ENCODE peak calls at places on chromosomes 7 and 10, in ten cellular contexts. One of them, this sample, is unnamed. For H3K9me3, the result is how much of the 10 kb centered on the place peaks cover.

GRCh38 chr10:119268871-119269506 is 61.6 kb downstream of the GRK5 start:
- DNase-seq in body of pancreas: no peak
- DNase-seq in left lung: no peak
- DNase-seq in lower lobe of right lung: no peak
- DNase-seq in spleen: peak
- DNase-seq in stomach: no peak
- DNase-seq in mesenchymal stem cell: peak
- DNase-seq in PC-3: no peak
- DNase-seq in fibroblast of lung: no peak
- DNase-seq in heart left ventricle: no peak
- DNase-seq in this sample: no peak

GRCh38 chr7:55587687-55588378 is 15.5 kb upstream of the VOPP1 start:
- DNase-seq in spleen: no peak
- DNase-seq in mesenchymal stem cell: no peak
- DNase-seq in stomach: no peak
- DNase-seq in heart left ventricle: no peak
- DNase-seq in fibroblast of lung: no peak
- DNase-seq in body of pancreas: no peak
- DNase-seq in left lung: peak
- DNase-seq in PC-3: no peak
- DNase-seq in lower lobe of right lung: no peak
- DNase-seq in this sample: no peak

GRCh38 chr10:100101526-100102076 is 19.9 kb upstream of the CPN1 start:
- DNase-seq in spleen: no peak
- DNase-seq in mesenchymal stem cell: peak
- DNase-seq in stomach: no peak
- DNase-seq in heart left ventricle: no peak
- DNase-seq in body of pancreas: no peak
- DNase-seq in fibroblast of lung: peak
- DNase-seq in PC-3: peak
- DNase-seq in left lung: no peak
- DNase-seq in lower lobe of right lung: no peak
- DNase-seq in this sample: no peak

GRCh38 chr7:28695300-28696261 is 262.5 kb downstream of the TRIL start:
- DNase-seq in stomach: no peak
- DNase-seq in mesenchymal stem cell: no peak
- DNase-seq in left lung: no peak
- DNase-seq in lower lobe of right lung: no peak
- DNase-seq in fibroblast of lung: no peak
- DNase-seq in PC-3: no peak
- DNase-seq in heart left ventricle: no peak
- DNase-seq in body of pancreas: no peak
- DNase-seq in spleen: no peak
- DNase-seq in this sample: no peak

GRCh38 chr10:30058570-30059132 is 735 bp downstream of the JCAD start:
- DNase-seq in mesenchymal stem cell: peak
- DNase-seq in PC-3: no peak
- DNase-seq in fibroblast of lung: no peak
- DNase-seq in stomach: no peak
- DNase-seq in body of pancreas: peak
- DNase-seq in left lung: peak
- DNase-seq in heart left ventricle: peak
- DNase-seq in lower lobe of right lung: no peak
- DNase-seq in spleen: peak
- DNase-seq in this sample: no peak

GRCh38 chr10:99365311-99365710 is 36.2 kb downstream of the CNNM1 start:
- DNase-seq in left lung: no peak
- DNase-seq in spleen: no peak
- DNase-seq in body of pancreas: no peak
- DNase-seq in heart left ventricle: no peak
- DNase-seq in fibroblast of lung: no peak
- DNase-seq in lower lobe of right lung: no peak
- DNase-seq in PC-3: no peak
- DNase-seq in mesenchymal stem cell: no peak
- DNase-seq in stomach: no peak
- DNase-seq in this sample: no peak

GRCh38 chr7:93817561-93817960 is 73.0 kb downstream of the TFPI2 start:
- DNase-seq in heart left ventricle: no peak
- DNase-seq in lower lobe of right lung: no peak
- DNase-seq in spleen: no peak
- DNase-seq in stomach: no peak
- DNase-seq in PC-3: no peak
- DNase-seq in mesenchymal stem cell: no peak
- DNase-seq in body of pancreas: no peak
- DNase-seq in left lung: no peak
- DNase-seq in fibroblast of lung: peak
- DNase-seq in this sample: no peak

GRCh38 chr10:98309366-98310355 is 41.7 kb upstream of the LOXL4 start:
- DNase-seq in left lung: peak
- DNase-seq in body of pancreas: peak
- DNase-seq in mesenchymal stem cell: peak
- DNase-seq in lower lobe of right lung: peak
- DNase-seq in heart left ventricle: peak
- DNase-seq in stomach: peak
- DNase-seq in spleen: no peak
- DNase-seq in PC-3: peak
- DNase-seq in fibroblast of lung: peak
- DNase-seq in this sample: no peak

GRCh38 chr7:134068670-134069069 is 58.5 kb upstream of the LRGUK start:
- DNase-seq in mesenchymal stem cell: no peak
- DNase-seq in spleen: no peak
- DNase-seq in fibroblast of lung: no peak
- DNase-seq in heart left ventricle: no peak
- DNase-seq in stomach: no peak
- DNase-seq in body of pancreas: no peak
- DNase-seq in PC-3: no peak
- DNase-seq in lower lobe of right lung: no peak
- DNase-seq in left lung: no peak
- DNase-seq in this sample: no peak

GRCh38 chr7:134069187-134069586 is 58.0 kb upstream of the LRGUK start:
- DNase-seq in PC-3: no peak
- DNase-seq in left lung: no peak
- DNase-seq in spleen: no peak
- DNase-seq in body of pancreas: no peak
- DNase-seq in mesenchymal stem cell: no peak
- DNase-seq in lower lobe of right lung: no peak
- DNase-seq in stomach: no peak
- DNase-seq in fibroblast of lung: no peak
- DNase-seq in heart left ventricle: no peak
- DNase-seq in this sample: no peak

GRCh38 chr7:134071355-134072331 is 55.5 kb upstream of the LRGUK start:
- DNase-seq in PC-3: no peak
- DNase-seq in left lung: no peak
- DNase-seq in body of pancreas: no peak
- DNase-seq in stomach: no peak
- DNase-seq in lower lobe of right lung: no peak
- DNase-seq in heart left ventricle: no peak
- DNase-seq in mesenchymal stem cell: no peak
- DNase-seq in fibroblast of lung: no peak
- DNase-seq in spleen: no peak
- DNase-seq in this sample: no peak

GRCh38 chr7:134067164-134067563 is 60.0 kb upstream of the LRGUK start:
- DNase-seq in left lung: no peak
- DNase-seq in body of pancreas: no peak
- DNase-seq in heart left ventricle: no peak
- DNase-seq in PC-3: no peak
- DNase-seq in spleen: no peak
- DNase-seq in mesenchymal stem cell: no peak
- DNase-seq in fibroblast of lung: no peak
- DNase-seq in stomach: no peak
- DNase-seq in lower lobe of right lung: no peak
- DNase-seq in this sample: no peak

DNA sequence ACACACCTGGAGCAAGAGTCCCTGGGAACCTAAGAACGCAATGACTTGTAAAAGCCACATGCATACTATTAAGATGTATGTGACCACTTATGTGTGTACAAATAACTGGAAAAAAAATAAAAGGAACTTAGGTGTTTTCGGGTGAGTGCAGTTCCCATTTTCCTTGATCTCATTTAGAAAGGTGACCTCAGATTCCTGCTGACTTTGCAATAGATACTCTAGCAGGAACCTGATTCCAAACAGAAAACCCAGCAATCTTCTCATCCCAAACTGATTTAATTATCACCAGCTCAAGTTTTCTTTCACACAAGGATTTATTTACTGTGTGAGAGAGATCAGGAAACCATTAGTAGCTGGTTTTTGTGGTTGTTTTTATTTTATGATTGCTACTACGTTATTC is 56.5 kb upstream of the LRGUK start:
- DNase-seq in heart left ventricle: no peak
- DNase-seq in PC-3: no peak
- DNase-seq in spleen: no peak
- DNase-seq in mesenchymal stem cell: no peak
- DNase-seq in body of pancreas: no peak
- DNase-seq in lower lobe of right lung: no peak
- DNase-seq in left lung: no peak
- DNase-seq in fibroblast of lung: no peak
- DNase-seq in stomach: no peak
- DNase-seq in this sample: no peak
- H3K4me3 ChIP-seq in heart left ventricle: no peak
- H3K4me3 ChIP-seq in PC-3: no peak
- H3K4me3 ChIP-seq in spleen: no peak
- H3K4me3 ChIP-seq in mesenchymal stem cell: no peak
- H3K4me3 ChIP-seq in body of pancreas: no peak
- H3K4me3 ChIP-seq in lower lobe of right lung: no peak
- H3K4me3 ChIP-seq in left lung: no peak
- H3K4me3 ChIP-seq in fibroblast of lung: no peak
- H3K4me3 ChIP-seq in stomach: no peak
- H3K4me3 ChIP-seq in this sample: no peak

GRCh38 chr7:157855452-157856213 is 518.8 kb downstream of the DNAJB6 start:
- DNase-seq in left lung: peak
- DNase-seq in mesenchymal stem cell: no peak
- DNase-seq in body of pancreas: no peak
- DNase-seq in stomach: no peak
- DNase-seq in fibroblast of lung: no peak
- DNase-seq in heart left ventricle: peak
- DNase-seq in lower lobe of right lung: no peak
- DNase-seq in PC-3: no peak
- DNase-seq in spleen: peak
- DNase-seq in this sample: peak

GRCh38 chr7:157854066-157854891 is 517.5 kb downstream of the DNAJB6 start:
- DNase-seq in lower lobe of right lung: peak
- DNase-seq in left lung: peak
- DNase-seq in fibroblast of lung: no peak
- DNase-seq in stomach: peak
- DNase-seq in PC-3: no peak
- DNase-seq in spleen: peak
- DNase-seq in mesenchymal stem cell: no peak
- DNase-seq in heart left ventricle: peak
- DNase-seq in body of pancreas: no peak
- DNase-seq in this sample: peak

GRCh38 chr7:157853076-157853788 is 516.4 kb downstream of the DNAJB6 start:
- DNase-seq in fibroblast of lung: no peak
- DNase-seq in lower lobe of right lung: no peak
- DNase-seq in mesenchymal stem cell: no peak
- DNase-seq in heart left ventricle: peak
- DNase-seq in body of pancreas: no peak
- DNase-seq in spleen: peak
- DNase-seq in stomach: no peak
- DNase-seq in left lung: peak
- DNase-seq in PC-3: no peak
- DNase-seq in this sample: peak

GRCh38 chr7:157853789-157854065 is 516.9 kb downstream of the DNAJB6 start:
- DNase-seq in body of pancreas: no peak
- DNase-seq in stomach: no peak
- DNase-seq in heart left ventricle: no peak
- DNase-seq in mesenchymal stem cell: no peak
- DNase-seq in fibroblast of lung: no peak
- DNase-seq in lower lobe of right lung: no peak
- DNase-seq in spleen: no peak
- DNase-seq in left lung: no peak
- DNase-seq in PC-3: no peak
- DNase-seq in this sample: no peak

GRCh38 chr7:157855016-157855415 is 518.2 kb downstream of the DNAJB6 start:
- DNase-seq in left lung: peak
- DNase-seq in fibroblast of lung: no peak
- DNase-seq in lower lobe of right lung: no peak
- DNase-seq in mesenchymal stem cell: no peak
- DNase-seq in spleen: peak
- DNase-seq in stomach: no peak
- DNase-seq in heart left ventricle: peak
- DNase-seq in body of pancreas: no peak
- DNase-seq in PC-3: no peak
- DNase-seq in this sample: no peak
- H3K9me3 ChIP-seq in left lung: under half
- H3K9me3 ChIP-seq in fibroblast of lung: under half
- H3K9me3 ChIP-seq in lower lobe of right lung: under half
- H3K9me3 ChIP-seq in mesenchymal stem cell: under half
- H3K9me3 ChIP-seq in spleen: under half
- H3K9me3 ChIP-seq in stomach: under half
- H3K9me3 ChIP-seq in heart left ventricle: under half
- H3K9me3 ChIP-seq in body of pancreas: under half
- H3K9me3 ChIP-seq in PC-3: under half
- H3K9me3 ChIP-seq in this sample: under half

DNA sequence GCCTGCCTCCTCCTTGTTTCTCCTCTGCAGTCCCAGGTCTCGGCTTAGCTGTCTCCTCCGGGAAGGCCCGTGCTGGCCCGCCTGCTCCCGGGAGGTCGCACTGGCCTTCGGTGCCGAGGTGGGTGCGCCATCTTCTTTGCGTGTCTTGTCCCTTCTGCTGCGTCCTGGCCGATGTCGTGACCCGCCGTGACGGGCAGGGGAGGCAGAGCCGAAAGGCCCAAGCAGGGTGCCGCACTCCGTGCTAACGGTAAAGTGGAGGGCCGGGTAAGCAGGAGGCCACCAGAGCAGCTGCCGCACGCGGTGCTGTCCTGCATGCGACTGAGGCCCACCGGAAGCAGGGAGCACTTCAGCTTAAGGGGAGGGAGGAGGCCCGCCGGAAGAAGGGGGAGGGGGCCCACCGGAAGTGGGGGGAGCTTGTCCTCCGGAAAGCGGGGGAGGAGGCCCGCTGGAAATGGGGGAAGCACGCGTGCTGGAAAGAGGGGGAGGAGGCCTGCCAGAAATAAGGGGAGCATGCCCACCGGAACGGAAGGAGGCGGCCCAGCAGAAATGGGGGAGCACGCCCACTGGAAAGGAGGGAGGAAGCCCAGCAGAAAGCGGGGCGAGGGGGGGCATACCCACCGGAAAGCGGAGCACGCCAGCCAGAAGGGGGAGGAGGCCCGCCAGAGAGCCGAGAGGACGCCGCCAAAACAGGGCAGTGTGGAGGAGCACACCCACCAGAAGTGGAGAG is 71.4 kb downstream of the PROSER2 start:
- DNase-seq in body of pancreas: no peak
- DNase-seq in spleen: peak
- DNase-seq in lower lobe of right lung: no peak
- DNase-seq in left lung: peak
- DNase-seq in heart left ventricle: peak
- DNase-seq in fibroblast of lung: no peak
- DNase-seq in PC-3: no peak
- DNase-seq in stomach: no peak
- DNase-seq in mesenchymal stem cell: no peak
- DNase-seq in this sample: peak
- H3K4me3 ChIP-seq in body of pancreas: no peak
- H3K4me3 ChIP-seq in spleen: no peak
- H3K4me3 ChIP-seq in lower lobe of right lung: no peak
- H3K4me3 ChIP-seq in left lung: no peak
- H3K4me3 ChIP-seq in heart left ventricle: no peak
- H3K4me3 ChIP-seq in fibroblast of lung: no peak
- H3K4me3 ChIP-seq in PC-3: no peak
- H3K4me3 ChIP-seq in stomach: no peak
- H3K4me3 ChIP-seq in mesenchymal stem cell: no peak
- H3K4me3 ChIP-seq in this sample: no peak

GRCh38 chr7:157596471-157596870 is 259.7 kb downstream of the DNAJB6 start:
- DNase-seq in heart left ventricle: peak
- DNase-seq in stomach: no peak
- DNase-seq in fibroblast of lung: no peak
- DNase-seq in lower lobe of right lung: no peak
- DNase-seq in body of pancreas: no peak
- DNase-seq in left lung: no peak
- DNase-seq in mesenchymal stem cell: no peak
- DNase-seq in PC-3: no peak
- DNase-seq in spleen: peak
- DNase-seq in this sample: peak

GRCh38 chr7:157596026-157596425 is 259.2 kb downstream of the DNAJB6 start:
- DNase-seq in PC-3: no peak
- DNase-seq in heart left ventricle: peak
- DNase-seq in lower lobe of right lung: no peak
- DNase-seq in stomach: no peak
- DNase-seq in spleen: no peak
- DNase-seq in fibroblast of lung: no peak
- DNase-seq in left lung: no peak
- DNase-seq in mesenchymal stem cell: no peak
- DNase-seq in body of pancreas: no peak
- DNase-seq in this sample: peak

GRCh38 chr7:157594306-157594705 is 257.5 kb downstream of the DNAJB6 start:
- DNase-seq in PC-3: no peak
- DNase-seq in spleen: peak
- DNase-seq in stomach: no peak
- DNase-seq in left lung: no peak
- DNase-seq in heart left ventricle: peak
- DNase-seq in mesenchymal stem cell: no peak
- DNase-seq in fibroblast of lung: no peak
- DNase-seq in body of pancreas: no peak
- DNase-seq in lower lobe of right lung: no peak
- DNase-seq in this sample: no peak

GRCh38 chr7:157593541-157593940 is 256.7 kb downstream of the DNAJB6 start:
- DNase-seq in spleen: peak
- DNase-seq in lower lobe of right lung: no peak
- DNase-seq in stomach: no peak
- DNase-seq in left lung: no peak
- DNase-seq in mesenchymal stem cell: no peak
- DNase-seq in PC-3: no peak
- DNase-seq in body of pancreas: no peak
- DNase-seq in heart left ventricle: peak
- DNase-seq in fibroblast of lung: no peak
- DNase-seq in this sample: no peak

GRCh38 chr7:157595086-157595855 is 258.5 kb downstream of the DNAJB6 start:
- DNase-seq in fibroblast of lung: no peak
- DNase-seq in left lung: no peak
- DNase-seq in body of pancreas: no peak
- DNase-seq in heart left ventricle: no peak
- DNase-seq in lower lobe of right lung: no peak
- DNase-seq in spleen: peak
- DNase-seq in mesenchymal stem cell: no peak
- DNase-seq in PC-3: no peak
- DNase-seq in stomach: no peak
- DNase-seq in this sample: no peak
- H3K9me3 ChIP-seq in fibroblast of lung: under half
- H3K9me3 ChIP-seq in left lung: under half
- H3K9me3 ChIP-seq in body of pancreas: under half
- H3K9me3 ChIP-seq in heart left ventricle: under half
- H3K9me3 ChIP-seq in lower lobe of right lung: under half
- H3K9me3 ChIP-seq in spleen: under half
- H3K9me3 ChIP-seq in mesenchymal stem cell: under half
- H3K9me3 ChIP-seq in PC-3: under half
- H3K9me3 ChIP-seq in stomach: under half
- H3K9me3 ChIP-seq in this sample: under half